ENCODE peak calls at places on chromosomes 13 and 19, in four cellular contexts. One of them, this sample, is unnamed.
A peak's percentile ranks its signal among the peaks of the same experiment; 100 is the strongest.

GRCh38 chr19:1206733-1207301 is 1.2 kb downstream of the STK11 start:
- DNase-seq in colonic mucosa: peak; percentile 62
- DNase-seq in mammary epithelial cell: no peak
- DNase-seq in fibroblast of pulmonary artery: no peak
- DNase-seq in this sample: no peak

GRCh38 chr13:73970413-73971055 is 163.7 kb downstream of the KLF12 start:
- DNase-seq in mammary epithelial cell: no peak
- DNase-seq in colonic mucosa: no peak
- DNase-seq in fibroblast of pulmonary artery: no peak
- DNase-seq in this sample: no peak

GRCh38 chr13:99377641-99378040 is 70.4 kb upstream of the GPR183 start:
- DNase-seq in mammary epithelial cell: no peak
- DNase-seq in colonic mucosa: no peak
- DNase-seq in fibroblast of pulmonary artery: no peak
- DNase-seq in this sample: no peak

GRCh38 chr19:11551603-11552235 is 7.3 kb downstream of the ELOF1 start:
- DNase-seq in fibroblast of pulmonary artery: no peak
- DNase-seq in colonic mucosa: no peak
- DNase-seq in mammary epithelial cell: no peak
- DNase-seq in this sample: no peak

GRCh38 chr13:44104969-44105368 is 225.3 kb downstream of the LACC1 start:
- DNase-seq in fibroblast of pulmonary artery: no peak
- DNase-seq in mammary epithelial cell: no peak
- DNase-seq in colonic mucosa: peak; percentile 30
- DNase-seq in this sample: no peak

GRCh38 chr13:66154981-66155380 is 1075.2 kb downstream of the PCDH9 start:
- DNase-seq in fibroblast of pulmonary artery: peak; percentile 28
- DNase-seq in colonic mucosa: no peak
- DNase-seq in mammary epithelial cell: no peak
- DNase-seq in this sample: no peak

GRCh38 chr19:15248648-15249559 is 16.7 kb upstream of the EPHX3 start:
- DNase-seq in fibroblast of pulmonary artery: peak; percentile 91
- DNase-seq in mammary epithelial cell: peak; percentile 75
- DNase-seq in colonic mucosa: peak; percentile 72
- DNase-seq in this sample: peak; percentile 37

GRCh38 chr13:114132419-114133121 is at the start of gene RASA3:
- DNase-seq in mammary epithelial cell: peak; percentile 71
- DNase-seq in fibroblast of pulmonary artery: peak; percentile 84
- DNase-seq in colonic mucosa: peak; percentile 78
- DNase-seq in this sample: no peak

GRCh38 chr19:38227272-38228004 is 3.4 kb upstream of the DPF1 start:
- DNase-seq in mammary epithelial cell: no peak
- DNase-seq in fibroblast of pulmonary artery: no peak
- DNase-seq in colonic mucosa: no peak
- DNase-seq in this sample: no peak

GRCh38 chr19:35449347-35450043 is 1.4 kb downstream of the FFAR2 start:
- DNase-seq in colonic mucosa: no peak
- DNase-seq in mammary epithelial cell: peak; percentile 46
- DNase-seq in fibroblast of pulmonary artery: no peak
- DNase-seq in this sample: no peak

GRCh38 chr13:91119643-91120042 is 227.8 kb upstream of the MIR17HG start:
- DNase-seq in fibroblast of pulmonary artery: no peak
- DNase-seq in colonic mucosa: no peak
- DNase-seq in mammary epithelial cell: no peak
- DNase-seq in this sample: no peak

GRCh38 chr19:45391346-45391745 is 13.5 kb downstream of the PPP1R13L start:
- DNase-seq in mammary epithelial cell: peak; percentile 22
- DNase-seq in fibroblast of pulmonary artery: no peak
- DNase-seq in colonic mucosa: no peak
- DNase-seq in this sample: no peak

GRCh38 chr19:49019242-49019932 is 2.5 kb upstream of the LHB start:
- DNase-seq in fibroblast of pulmonary artery: no peak
- DNase-seq in colonic mucosa: peak; percentile 92
- DNase-seq in mammary epithelial cell: peak; percentile 29
- DNase-seq in this sample: no peak

GRCh38 chr13:36512771-36513170 is 80.5 kb downstream of the CCNA1 start:
- DNase-seq in mammary epithelial cell: no peak
- DNase-seq in colonic mucosa: no peak
- DNase-seq in fibroblast of pulmonary artery: no peak
- DNase-seq in this sample: no peak

GRCh38 chr13:94382520-94382919 is 97.0 kb downstream of the DCT start:
- DNase-seq in colonic mucosa: no peak
- DNase-seq in mammary epithelial cell: no peak
- DNase-seq in fibroblast of pulmonary artery: no peak
- DNase-seq in this sample: no peak

GRCh38 chr13:25478186-25478585 is 106.4 kb downstream of the ATP8A2 start:
- DNase-seq in colonic mucosa: no peak
- DNase-seq in mammary epithelial cell: peak; percentile 61
- DNase-seq in fibroblast of pulmonary artery: no peak
- DNase-seq in this sample: peak; percentile 61

GRCh38 chr19:18521692-18522123 is at the start of gene ELL:
- DNase-seq in mammary epithelial cell: no peak
- DNase-seq in fibroblast of pulmonary artery: no peak
- DNase-seq in colonic mucosa: no peak
- DNase-seq in this sample: no peak

GRCh38 chr19:5114713-5115112 is 145.8 kb downstream of the KDM4B start:
- DNase-seq in colonic mucosa: no peak
- DNase-seq in mammary epithelial cell: no peak
- DNase-seq in fibroblast of pulmonary artery: no peak
- DNase-seq in this sample: no peak

GRCh38 chr19:37938379-37938778 is 31.4 kb downstream of the SIPA1L3 start:
- DNase-seq in colonic mucosa: no peak
- DNase-seq in fibroblast of pulmonary artery: no peak
- DNase-seq in mammary epithelial cell: no peak
- DNase-seq in this sample: no peak

GRCh38 chr19:46115396-46116109 is 8.9 kb downstream of the IGFL3 start:
- DNase-seq in fibroblast of pulmonary artery: peak; percentile 30
- DNase-seq in colonic mucosa: no peak
- DNase-seq in mammary epithelial cell: peak; percentile 97
- DNase-seq in this sample: peak; percentile 91

GRCh38 chr13:26168835-26169234 is 53.3 kb downstream of the RNF6 start:
- DNase-seq in fibroblast of pulmonary artery: no peak
- DNase-seq in colonic mucosa: no peak
- DNase-seq in mammary epithelial cell: no peak
- DNase-seq in this sample: no peak

GRCh38 chr13:22506286-22506685 is 674.5 kb upstream of the SGCG start:
- DNase-seq in colonic mucosa: no peak
- DNase-seq in fibroblast of pulmonary artery: no peak
- DNase-seq in mammary epithelial cell: no peak
- DNase-seq in this sample: no peak

GRCh38 chr19:39971380-39971841 is 446 bp downstream of the PSMC4 start:
- DNase-seq in mammary epithelial cell: no peak
- DNase-seq in colonic mucosa: no peak
- DNase-seq in fibroblast of pulmonary artery: no peak
- DNase-seq in this sample: no peak

GRCh38 chr19:29622191-29623070 is 16.3 kb downstream of the POP4 start:
- DNase-seq in colonic mucosa: no peak
- DNase-seq in fibroblast of pulmonary artery: peak; percentile 54
- DNase-seq in mammary epithelial cell: no peak
- DNase-seq in this sample: no peak

DNA sequence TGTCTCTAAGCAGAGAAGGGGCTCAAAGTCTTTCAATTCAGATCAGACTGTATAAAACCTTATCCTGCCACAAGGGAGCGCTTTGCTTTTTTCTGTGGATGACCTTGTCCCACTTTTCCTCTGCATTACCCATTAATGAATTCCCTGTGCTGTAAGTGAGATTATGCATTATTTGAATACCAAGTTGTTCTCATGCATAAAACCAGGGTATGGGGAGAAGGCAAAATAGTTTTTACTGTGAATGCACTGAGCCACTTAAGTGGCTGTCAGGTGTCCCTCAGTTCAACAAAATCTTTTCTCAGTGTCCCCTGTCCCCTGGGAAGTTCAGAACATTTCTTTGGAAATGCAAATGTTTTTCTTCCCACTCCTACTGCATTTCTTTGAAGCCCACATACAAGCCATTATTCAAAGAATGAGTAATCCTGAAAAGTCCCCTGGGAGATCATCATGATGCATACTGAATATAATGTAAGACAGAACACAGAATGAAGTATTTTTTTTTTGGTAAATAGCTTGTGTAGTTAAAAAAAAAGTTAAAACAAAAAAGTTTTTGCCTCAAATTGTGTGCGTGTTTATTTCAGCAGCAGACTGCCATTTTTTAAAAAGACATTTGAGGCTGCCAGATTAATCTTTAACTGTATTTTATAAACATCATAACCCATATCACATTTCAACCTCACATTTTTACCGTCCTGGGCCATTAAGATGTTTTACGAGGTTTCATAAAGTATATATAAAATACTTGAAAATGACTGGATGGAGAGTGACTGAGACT is 506.7 kb upstream of the PCDH9 start:
- DNase-seq in mammary epithelial cell: no peak
- DNase-seq in colonic mucosa: peak; percentile 21
- DNase-seq in fibroblast of pulmonary artery: peak; percentile 52
- DNase-seq in this sample: no peak
- TF ChIP-seq CTCF in mammary epithelial cell: peak; percentile 35
- TF ChIP-seq CTCF in colonic mucosa: peak; percentile 16
- TF ChIP-seq CTCF in fibroblast of pulmonary artery: peak; percentile 9
- TF ChIP-seq CTCF in this sample: no peak

GRCh38 chr13:46010148-46010547 is 42.4 kb downstream of the ZC3H13 start:
- DNase-seq in colonic mucosa: no peak
- DNase-seq in mammary epithelial cell: no peak
- DNase-seq in fibroblast of pulmonary artery: peak; percentile 8
- DNase-seq in this sample: no peak
- TF ChIP-seq CTCF in colonic mucosa: no peak
- TF ChIP-seq CTCF in mammary epithelial cell: peak; percentile 18
- TF ChIP-seq CTCF in fibroblast of pulmonary artery: peak; percentile 36
- TF ChIP-seq CTCF in this sample: peak; percentile 50

DNA sequence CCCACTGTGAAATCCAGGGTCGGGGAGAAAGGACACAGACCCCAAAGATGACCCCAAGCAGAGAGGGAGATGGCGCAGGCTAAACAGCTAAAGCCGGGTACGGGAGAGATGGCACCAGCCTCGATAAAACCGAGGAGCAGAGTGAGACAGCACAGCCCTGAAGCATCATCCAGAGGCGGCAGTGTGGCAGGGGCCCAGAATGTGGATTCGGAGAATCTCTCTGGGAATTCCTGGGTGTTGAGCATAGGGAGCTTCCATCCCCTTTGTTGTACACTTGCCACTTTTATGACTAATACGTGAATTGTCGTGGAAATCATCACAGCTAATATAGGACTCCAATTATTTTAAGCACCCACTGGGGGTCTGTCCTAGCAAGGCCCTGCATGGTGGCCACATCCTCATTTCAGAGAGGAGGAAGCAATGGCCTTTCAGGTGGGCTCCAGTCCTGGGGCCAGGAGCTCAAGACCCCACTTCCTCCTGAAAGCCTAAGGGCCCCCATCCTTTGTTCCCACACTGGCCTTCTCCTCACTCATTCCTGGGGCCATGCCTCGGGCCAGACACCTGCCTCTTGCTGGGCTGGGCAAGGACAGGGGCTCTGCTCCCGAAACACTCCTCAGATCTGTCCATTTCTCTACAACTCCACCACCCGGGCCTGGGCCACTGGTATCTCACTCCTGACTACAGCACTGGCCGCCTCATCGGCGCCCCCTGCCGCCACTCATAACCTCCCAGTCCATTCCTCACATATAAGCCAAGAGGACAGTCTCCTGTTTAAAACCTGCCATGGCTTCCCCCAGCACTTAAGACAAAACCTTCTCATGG is 29.3 kb upstream of the ATP1A3 start:
- DNase-seq in fibroblast of pulmonary artery: peak; percentile 3
- DNase-seq in colonic mucosa: peak; percentile 23
- DNase-seq in mammary epithelial cell: no peak
- DNase-seq in this sample: no peak
- TF ChIP-seq CTCF in fibroblast of pulmonary artery: peak; percentile 39
- TF ChIP-seq CTCF in colonic mucosa: no peak
- TF ChIP-seq CTCF in mammary epithelial cell: peak; percentile 24
- TF ChIP-seq CTCF in this sample: peak; percentile 55

GRCh38 chr19:3302755-3303154 is 63.6 kb upstream of the NFIC start:
- DNase-seq in fibroblast of pulmonary artery: no peak
- DNase-seq in colonic mucosa: no peak
- DNase-seq in mammary epithelial cell: no peak
- DNase-seq in this sample: no peak
- TF ChIP-seq CTCF in fibroblast of pulmonary artery: no peak
- TF ChIP-seq CTCF in colonic mucosa: no peak
- TF ChIP-seq CTCF in mammary epithelial cell: peak; percentile 4
- TF ChIP-seq CTCF in this sample: peak; percentile 35

GRCh38 chr13:39526499-39526898 is 76.5 kb downstream of the LHFPL6 start:
- DNase-seq in fibroblast of pulmonary artery: no peak
- DNase-seq in colonic mucosa: no peak
- DNase-seq in mammary epithelial cell: no peak
- DNase-seq in this sample: no peak

GRCh38 chr13:39530996-39531395 is 72.0 kb downstream of the LHFPL6 start:
- DNase-seq in fibroblast of pulmonary artery: peak; percentile 24
- DNase-seq in mammary epithelial cell: no peak
- DNase-seq in colonic mucosa: no peak
- DNase-seq in this sample: no peak

GRCh38 chr13:39524795-39525194 is 78.2 kb downstream of the LHFPL6 start:
- DNase-seq in fibroblast of pulmonary artery: no peak
- DNase-seq in colonic mucosa: no peak
- DNase-seq in mammary epithelial cell: no peak
- DNase-seq in this sample: no peak

GRCh38 chr13:39527961-39528720 is 74.9 kb downstream of the LHFPL6 start:
- DNase-seq in mammary epithelial cell: peak; percentile 79
- DNase-seq in fibroblast of pulmonary artery: peak; percentile 84
- DNase-seq in colonic mucosa: no peak
- DNase-seq in this sample: peak; percentile 88

DNA sequence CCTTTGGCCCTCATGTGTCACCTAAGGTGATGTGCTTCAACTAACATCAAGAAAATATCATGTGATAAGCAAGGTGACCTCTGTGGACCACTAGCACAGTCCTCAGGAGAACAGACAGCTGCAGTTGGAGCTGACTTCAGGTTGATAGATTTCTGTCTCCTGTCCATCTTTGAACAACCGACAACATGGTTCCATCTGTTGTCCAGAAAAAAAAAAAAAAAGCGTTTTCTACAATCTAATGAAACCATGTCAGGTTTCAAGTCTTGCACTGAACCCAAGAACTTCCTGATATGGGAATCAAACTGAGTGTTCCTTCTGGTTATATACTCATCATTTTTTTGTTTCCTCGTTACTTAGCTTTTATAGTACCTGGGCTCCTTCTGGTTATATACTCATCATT is 75.7 kb downstream of the LHFPL6 start:
- DNase-seq in colonic mucosa: no peak
- DNase-seq in mammary epithelial cell: no peak
- DNase-seq in fibroblast of pulmonary artery: no peak
- DNase-seq in this sample: no peak
- TF ChIP-seq CTCF in colonic mucosa: no peak
- TF ChIP-seq CTCF in mammary epithelial cell: no peak
- TF ChIP-seq CTCF in fibroblast of pulmonary artery: no peak
- TF ChIP-seq CTCF in this sample: no peak

GRCh38 chr13:42327725-42328124 is 55.8 kb downstream of the AKAP11 start:
- DNase-seq in colonic mucosa: no peak
- DNase-seq in fibroblast of pulmonary artery: no peak
- DNase-seq in mammary epithelial cell: no peak
- DNase-seq in this sample: no peak
- TF ChIP-seq CTCF in colonic mucosa: no peak
- TF ChIP-seq CTCF in fibroblast of pulmonary artery: no peak
- TF ChIP-seq CTCF in mammary epithelial cell: no peak
- TF ChIP-seq CTCF in this sample: no peak